ENCODE peak calls at places on chromosomes 1 and 21, in five cellular contexts. One of them, this sample, is unnamed. For H3K9me3, the result is how much of the 10 kb centered on the place peaks cover.

GRCh38 chr1:156652131-156652991 is 10.4 kb downstream of the BCAN start:
- DNase-seq in Panc1: no peak
- DNase-seq in AG04450: no peak
- DNase-seq in CD8-positive, alpha-beta memory T cell: no peak
- DNase-seq in effector memory CD4-positive, alpha-beta T cell: no peak
- DNase-seq in this sample: no peak

GRCh38 chr1:119701659-119702058 is 10.1 kb upstream of the PHGDH start:
- DNase-seq in Panc1: no peak
- DNase-seq in AG04450: no peak
- DNase-seq in CD8-positive, alpha-beta memory T cell: no peak
- DNase-seq in effector memory CD4-positive, alpha-beta T cell: no peak
- DNase-seq in this sample: no peak

GRCh38 chr21:45573452-45574035 is 31.3 kb upstream of the SLC19A1 start:
- DNase-seq in Panc1: no peak
- DNase-seq in AG04450: no peak
- DNase-seq in CD8-positive, alpha-beta memory T cell: no peak
- DNase-seq in effector memory CD4-positive, alpha-beta T cell: no peak
- DNase-seq in this sample: no peak

GRCh38 chr1:42973304-42973703 is 14.6 kb upstream of the SLC2A1 start:
- DNase-seq in Panc1: no peak
- DNase-seq in AG04450: no peak
- DNase-seq in CD8-positive, alpha-beta memory T cell: no peak
- DNase-seq in effector memory CD4-positive, alpha-beta T cell: no peak
- DNase-seq in this sample: no peak

GRCh38 chr1:234748066-234748465 is 138.1 kb upstream of the IRF2BP2 start:
- DNase-seq in Panc1: no peak
- DNase-seq in AG04450: no peak
- DNase-seq in CD8-positive, alpha-beta memory T cell: no peak
- DNase-seq in effector memory CD4-positive, alpha-beta T cell: no peak
- DNase-seq in this sample: no peak

GRCh38 chr1:93773049-93773838 is 91.6 kb upstream of the BCAR3 start:
- DNase-seq in Panc1: no peak
- DNase-seq in AG04450: no peak
- DNase-seq in CD8-positive, alpha-beta memory T cell: no peak
- DNase-seq in effector memory CD4-positive, alpha-beta T cell: no peak
- DNase-seq in this sample: no peak

GRCh38 chr1:66571789-66572188 is 37.8 kb downstream of the SGIP1 start:
- DNase-seq in Panc1: peak
- DNase-seq in AG04450: no peak
- DNase-seq in CD8-positive, alpha-beta memory T cell: no peak
- DNase-seq in effector memory CD4-positive, alpha-beta T cell: no peak
- DNase-seq in this sample: no peak

GRCh38 chr1:36771222-36771621 is 263.1 kb downstream of the GRIK3 start:
- DNase-seq in Panc1: no peak
- DNase-seq in AG04450: no peak
- DNase-seq in CD8-positive, alpha-beta memory T cell: no peak
- DNase-seq in effector memory CD4-positive, alpha-beta T cell: no peak
- DNase-seq in this sample: no peak

GRCh38 chr1:156845055-156845952 is 13.6 kb downstream of the INSRR start:
- DNase-seq in Panc1: no peak
- DNase-seq in AG04450: no peak
- DNase-seq in CD8-positive, alpha-beta memory T cell: peak
- DNase-seq in effector memory CD4-positive, alpha-beta T cell: peak
- DNase-seq in this sample: peak

GRCh38 chr1:16187748-16188401 is 24.6 kb downstream of the ARHGEF19 start:
- DNase-seq in Panc1: peak
- DNase-seq in AG04450: peak
- DNase-seq in CD8-positive, alpha-beta memory T cell: peak
- DNase-seq in effector memory CD4-positive, alpha-beta T cell: peak
- DNase-seq in this sample: peak

GRCh38 chr1:37143818-37144217 is 109.5 kb upstream of the GRIK3 start:
- DNase-seq in Panc1: no peak
- DNase-seq in AG04450: no peak
- DNase-seq in CD8-positive, alpha-beta memory T cell: no peak
- DNase-seq in effector memory CD4-positive, alpha-beta T cell: no peak
- DNase-seq in this sample: no peak

GRCh38 chr1:221548942-221549341 is 192.9 kb downstream of the DUSP10 start:
- DNase-seq in Panc1: no peak
- DNase-seq in AG04450: no peak
- DNase-seq in CD8-positive, alpha-beta memory T cell: no peak
- DNase-seq in effector memory CD4-positive, alpha-beta T cell: no peak
- DNase-seq in this sample: no peak
- H3K27ac ChIP-seq in Panc1: no peak
- H3K27ac ChIP-seq in AG04450: no peak
- H3K27ac ChIP-seq in CD8-positive, alpha-beta memory T cell: no peak
- H3K27ac ChIP-seq in effector memory CD4-positive, alpha-beta T cell: no peak
- H3K27ac ChIP-seq in this sample: no peak

DNA sequence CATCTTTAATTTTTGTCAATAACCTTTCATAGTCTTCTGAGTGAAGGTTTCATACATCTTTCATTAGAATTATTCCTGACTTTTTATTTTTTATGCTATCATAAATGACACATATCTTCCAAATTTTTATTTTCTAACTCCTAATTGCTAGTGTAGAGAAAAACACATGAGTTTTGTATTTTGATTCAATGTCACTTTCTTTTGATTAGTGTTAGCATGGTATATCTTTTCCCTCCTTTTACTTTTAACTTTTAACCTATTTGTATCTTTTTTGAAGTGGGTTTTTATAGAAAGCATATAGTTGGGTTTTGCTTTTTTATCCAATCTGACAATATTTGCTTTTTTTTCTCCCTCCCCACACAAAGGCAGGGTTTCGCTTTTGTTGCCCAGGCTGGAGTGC is 43.2 kb downstream of the SDCCAG8 start:
- DNase-seq in Panc1: no peak
- DNase-seq in AG04450: no peak
- DNase-seq in CD8-positive, alpha-beta memory T cell: no peak
- DNase-seq in effector memory CD4-positive, alpha-beta T cell: no peak
- DNase-seq in this sample: no peak
- H3K9me3 ChIP-seq in Panc1: under half
- H3K9me3 ChIP-seq in AG04450: under half
- H3K9me3 ChIP-seq in CD8-positive, alpha-beta memory T cell: under half
- H3K9me3 ChIP-seq in effector memory CD4-positive, alpha-beta T cell: under half
- H3K9me3 ChIP-seq in this sample: under half

GRCh38 chr1:152225678-152226077 is 1.7 kb upstream of the HRNR start:
- DNase-seq in Panc1: no peak
- DNase-seq in AG04450: no peak
- DNase-seq in CD8-positive, alpha-beta memory T cell: no peak
- DNase-seq in effector memory CD4-positive, alpha-beta T cell: no peak
- DNase-seq in this sample: no peak
- H3K27ac ChIP-seq in Panc1: no peak
- H3K27ac ChIP-seq in AG04450: no peak
- H3K27ac ChIP-seq in CD8-positive, alpha-beta memory T cell: no peak
- H3K27ac ChIP-seq in effector memory CD4-positive, alpha-beta T cell: no peak
- H3K27ac ChIP-seq in this sample: no peak

GRCh38 chr1:247440001-247440620 is 17.8 kb downstream of the OR2B11 start:
- DNase-seq in Panc1: no peak
- DNase-seq in AG04450: no peak
- DNase-seq in CD8-positive, alpha-beta memory T cell: no peak
- DNase-seq in effector memory CD4-positive, alpha-beta T cell: no peak
- DNase-seq in this sample: no peak

GRCh38 chr1:247444571-247444970 is 13.3 kb downstream of the OR2B11 start:
- DNase-seq in Panc1: no peak
- DNase-seq in AG04450: no peak
- DNase-seq in CD8-positive, alpha-beta memory T cell: no peak
- DNase-seq in effector memory CD4-positive, alpha-beta T cell: no peak
- DNase-seq in this sample: no peak

GRCh38 chr1:247443641-247444040 is 14.3 kb downstream of the OR2B11 start:
- DNase-seq in Panc1: no peak
- DNase-seq in AG04450: no peak
- DNase-seq in CD8-positive, alpha-beta memory T cell: no peak
- DNase-seq in effector memory CD4-positive, alpha-beta T cell: no peak
- DNase-seq in this sample: no peak

GRCh38 chr1:247441621-247442020 is 16.3 kb downstream of the OR2B11 start:
- DNase-seq in Panc1: no peak
- DNase-seq in AG04450: no peak
- DNase-seq in CD8-positive, alpha-beta memory T cell: no peak
- DNase-seq in effector memory CD4-positive, alpha-beta T cell: no peak
- DNase-seq in this sample: no peak

DNA sequence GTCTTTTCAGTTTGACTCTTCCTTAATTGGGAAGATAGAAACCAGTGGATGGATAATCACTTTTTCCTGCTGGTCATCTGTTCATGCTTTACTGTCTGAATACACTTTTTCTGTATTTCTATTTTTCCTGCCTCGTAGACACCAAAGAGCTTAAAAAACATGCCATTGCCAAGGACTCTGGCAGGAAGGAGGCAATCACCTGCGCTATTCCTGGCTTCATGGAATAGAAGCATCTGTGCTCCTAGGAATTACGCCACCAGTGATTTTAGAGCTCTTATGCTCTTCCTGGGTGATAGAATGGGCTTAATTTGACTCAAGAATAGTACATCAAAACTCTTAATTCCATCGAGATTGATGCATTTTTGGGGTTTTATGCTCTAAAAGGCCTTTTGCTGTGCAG is 15.7 kb downstream of the OR2B11 start:
- DNase-seq in Panc1: no peak
- DNase-seq in AG04450: no peak
- DNase-seq in CD8-positive, alpha-beta memory T cell: no peak
- DNase-seq in effector memory CD4-positive, alpha-beta T cell: no peak
- DNase-seq in this sample: no peak
- H3K9me3 ChIP-seq in Panc1: under half
- H3K9me3 ChIP-seq in AG04450: under half
- H3K9me3 ChIP-seq in CD8-positive, alpha-beta memory T cell: under half
- H3K9me3 ChIP-seq in effector memory CD4-positive, alpha-beta T cell: under half
- H3K9me3 ChIP-seq in this sample: under half

DNA sequence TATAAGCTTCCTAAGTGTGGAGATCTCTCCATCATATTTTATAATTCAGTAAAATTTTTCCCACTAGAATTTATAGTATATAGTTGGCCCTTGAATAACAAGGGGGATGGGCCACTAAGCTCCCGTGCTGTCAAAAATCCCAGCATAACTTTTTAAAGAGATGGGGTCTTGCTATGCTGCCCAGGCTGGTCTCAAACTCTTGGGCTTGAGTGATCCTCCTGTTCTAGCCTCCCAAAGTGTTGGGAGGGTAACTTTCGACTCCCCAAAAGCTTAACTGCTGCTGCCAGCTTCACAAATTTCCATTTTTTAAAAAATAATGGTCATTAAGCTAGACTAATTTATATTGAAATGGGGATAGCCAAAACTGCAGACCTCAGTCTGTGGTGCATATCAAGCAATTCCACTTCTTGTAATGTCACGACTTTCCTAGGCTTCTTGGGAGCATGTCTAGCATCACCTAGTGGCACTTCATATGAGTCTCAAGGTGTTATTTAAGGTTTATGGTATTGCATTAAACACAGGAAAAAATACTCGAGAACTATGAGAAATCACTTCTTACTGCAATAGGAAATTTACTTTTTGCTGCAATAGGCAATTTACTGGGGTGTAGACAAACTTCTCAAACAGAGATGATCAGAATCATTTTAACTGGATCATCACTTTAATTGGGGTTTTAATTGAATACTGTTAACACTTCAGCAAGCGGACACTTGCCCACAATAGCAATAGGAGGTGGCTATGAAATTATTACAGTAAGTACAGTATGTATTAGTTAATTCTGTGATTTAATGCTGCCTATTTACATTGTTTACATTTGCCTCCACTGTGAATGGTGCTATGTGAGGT is 19.3 kb upstream of the ACTA1 start:
- DNase-seq in Panc1: peak
- DNase-seq in AG04450: no peak
- DNase-seq in CD8-positive, alpha-beta memory T cell: no peak
- DNase-seq in effector memory CD4-positive, alpha-beta T cell: no peak
- DNase-seq in this sample: no peak
- H3K27ac ChIP-seq in Panc1: no peak
- H3K27ac ChIP-seq in AG04450: no peak
- H3K27ac ChIP-seq in CD8-positive, alpha-beta memory T cell: no peak
- H3K27ac ChIP-seq in effector memory CD4-positive, alpha-beta T cell: no peak
- H3K27ac ChIP-seq in this sample: no peak

DNA sequence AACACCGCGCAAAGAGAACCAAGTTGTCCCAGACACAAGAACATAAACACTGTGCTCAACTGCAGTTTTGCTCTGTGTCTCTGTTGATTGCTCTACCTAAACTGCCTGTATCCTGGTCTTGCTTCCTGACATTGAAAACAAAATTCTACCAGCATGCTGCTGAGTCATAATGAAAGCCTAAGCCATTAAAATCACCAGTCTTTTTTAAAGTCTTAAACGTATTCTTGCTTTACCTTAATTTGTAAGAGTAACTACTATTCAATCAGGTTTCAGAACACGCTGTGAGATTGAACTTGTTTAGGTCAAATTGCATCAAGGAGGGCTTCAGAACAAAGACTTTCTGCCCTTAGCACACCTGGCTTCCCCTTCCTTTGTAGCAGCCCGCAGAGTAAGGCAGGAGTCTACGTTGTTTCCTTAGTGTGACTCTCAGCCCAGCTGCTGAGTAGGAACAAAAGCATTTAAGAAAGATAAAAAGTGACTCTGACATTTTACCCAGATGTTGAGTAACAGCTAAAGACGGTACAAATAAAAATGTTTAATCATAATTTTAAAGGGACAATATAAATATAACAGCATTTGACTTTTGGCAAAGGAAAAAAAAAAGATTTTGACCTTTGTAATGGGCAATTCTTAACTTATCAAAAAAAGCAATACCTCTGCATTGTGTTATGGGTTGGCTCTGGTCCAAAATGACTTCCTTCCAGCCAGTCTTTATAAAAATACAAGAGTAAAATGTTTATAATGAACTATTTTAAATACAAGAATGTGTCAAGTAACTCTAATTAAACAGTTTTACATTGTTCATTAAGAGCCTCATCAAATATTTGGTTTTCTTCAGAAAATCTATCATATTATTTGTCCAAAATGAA is 186.9 kb upstream of the ADGRL4 start:
- DNase-seq in Panc1: peak
- DNase-seq in AG04450: no peak
- DNase-seq in CD8-positive, alpha-beta memory T cell: no peak
- DNase-seq in effector memory CD4-positive, alpha-beta T cell: no peak
- DNase-seq in this sample: no peak
- H3K9me3 ChIP-seq in Panc1: under half
- H3K9me3 ChIP-seq in AG04450: under half
- H3K9me3 ChIP-seq in CD8-positive, alpha-beta memory T cell: under half
- H3K9me3 ChIP-seq in effector memory CD4-positive, alpha-beta T cell: under half
- H3K9me3 ChIP-seq in this sample: under half

GRCh38 chr1:7517611-7518330 is 253.3 kb upstream of the VAMP3 start:
- DNase-seq in Panc1: no peak
- DNase-seq in AG04450: no peak
- DNase-seq in CD8-positive, alpha-beta memory T cell: no peak
- DNase-seq in effector memory CD4-positive, alpha-beta T cell: no peak
- DNase-seq in this sample: no peak
- H3K27ac ChIP-seq in Panc1: no peak
- H3K27ac ChIP-seq in AG04450: no peak
- H3K27ac ChIP-seq in CD8-positive, alpha-beta memory T cell: no peak
- H3K27ac ChIP-seq in effector memory CD4-positive, alpha-beta T cell: no peak
- H3K27ac ChIP-seq in this sample: no peak

GRCh38 chr1:248143311-248143710 is 1.6 kb upstream of the OR2M5 start:
- DNase-seq in Panc1: no peak
- DNase-seq in AG04450: no peak
- DNase-seq in CD8-positive, alpha-beta memory T cell: no peak
- DNase-seq in effector memory CD4-positive, alpha-beta T cell: no peak
- DNase-seq in this sample: no peak
- H3K9me3 ChIP-seq in Panc1: under half
- H3K9me3 ChIP-seq in AG04450: under half
- H3K9me3 ChIP-seq in CD8-positive, alpha-beta memory T cell: under half
- H3K9me3 ChIP-seq in effector memory CD4-positive, alpha-beta T cell: under half
- H3K9me3 ChIP-seq in this sample: under half

DNA sequence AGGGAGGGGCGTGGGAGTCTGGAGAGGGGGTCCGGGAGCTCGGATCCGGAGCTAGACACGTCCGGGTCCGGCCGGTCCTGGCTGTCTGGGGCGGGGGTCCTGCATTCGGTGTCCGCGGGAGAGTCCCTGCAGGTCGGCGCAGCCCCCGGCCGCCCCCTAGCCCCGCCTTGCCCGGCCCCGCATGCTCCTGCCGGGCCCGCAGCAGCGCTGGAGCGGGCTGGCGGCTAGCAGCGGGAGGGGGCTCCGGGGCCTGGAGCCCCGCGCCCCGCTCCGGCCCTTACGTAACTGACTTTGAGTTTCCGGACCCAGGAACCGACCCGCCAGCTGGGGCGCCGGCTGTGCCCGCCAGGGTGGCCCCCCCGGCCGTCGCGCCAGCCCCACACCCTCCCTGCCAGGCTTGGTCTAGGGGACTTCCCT is 26.9 kb upstream of the EPB41 start:
- DNase-seq in Panc1: no peak
- DNase-seq in AG04450: no peak
- DNase-seq in CD8-positive, alpha-beta memory T cell: peak
- DNase-seq in effector memory CD4-positive, alpha-beta T cell: peak
- DNase-seq in this sample: peak
- H3K27ac ChIP-seq in Panc1: no peak
- H3K27ac ChIP-seq in AG04450: no peak
- H3K27ac ChIP-seq in CD8-positive, alpha-beta memory T cell: peak
- H3K27ac ChIP-seq in effector memory CD4-positive, alpha-beta T cell: peak
- H3K27ac ChIP-seq in this sample: peak